ENCODE peak calls at places on chromosomes 16 and 17, in six cellular contexts. L, K, V, W, M and D are unnamed samples.

GRCh38 chr17:40561871-40562611 is 3.2 kb downstream of the CCR7 start:
- DNase-seq in L (no peak), K (no peak), V (peak; percentile 51), W (no peak), M (no peak), D (peak; percentile 74)

GRCh38 chr16:88514070-88514469 is 56.1 kb upstream of the ZC3H18 start:
- DNase-seq in L (no peak), K (no peak), V (no peak), W (no peak), M (no peak), D (no peak)

GRCh38 chr16:89958068-89958467 is 9.5 kb downstream of the DEF8 start:
- DNase-seq in L (no peak), K (no peak), V (peak; percentile 64), W (peak; percentile 18), M (no peak), D (no peak)

GRCh38 chr16:68737730-68738590 is 868 bp downstream of the CDH1 start:
- DNase-seq in L (peak; percentile 85), K (peak; percentile 60), V (no peak), W (no peak), M (peak; percentile 48), D (no peak)

GRCh38 chr17:48389903-48390302 is 40.1 kb downstream of the SKAP1 start:
- DNase-seq in L (no peak), K (no peak), V (no peak), W (no peak), M (no peak), D (no peak)

GRCh38 chr17:17606416-17607000 is 15.0 kb upstream of the PEMT start:
- DNase-seq in L (no peak), K (no peak), V (no peak), W (no peak), M (no peak), D (no peak)

GRCh38 chr16:58266336-58266735 is 28.5 kb downstream of the PRSS54 start:
- DNase-seq in L (no peak), K (no peak), V (no peak), W (no peak), M (no peak), D (no peak)

GRCh38 chr17:21371511-21372081 is 4.6 kb upstream of the KCNJ12 start:
- DNase-seq in L (no peak), K (no peak), V (no peak), W (no peak), M (no peak), D (no peak)

GRCh38 chr16:86244936-86245335 is 265.4 kb upstream of the FOXF1 start:
- DNase-seq in L (no peak), K (no peak), V (no peak), W (no peak), M (no peak), D (no peak)

GRCh38 chr17:63173903-63174302 is 207.9 kb downstream of the TANC2 start:
- DNase-seq in L (no peak), K (no peak), V (no peak), W (no peak), M (no peak), D (no peak)

GRCh38 chr16:65767125-65767524 is 599.4 kb upstream of the CDH5 start:
- DNase-seq in L (no peak), K (no peak), V (no peak), W (no peak), M (no peak), D (no peak)

GRCh38 chr16:57730771-57731730 is 4.5 kb upstream of the KATNB1 start:
- DNase-seq in L (no peak), K (no peak), V (no peak), W (no peak), M (no peak), D (no peak)

GRCh38 chr16:84546669-84547538 is 42.4 kb upstream of the MEAK7 start:
- DNase-seq in L (no peak), K (no peak), V (no peak), W (no peak), M (no peak), D (no peak)

GRCh38 chr17:63702223-63702577 is 2.3 kb upstream of the LIMD2 start:
- DNase-seq in L (no peak), K (no peak), V (peak; percentile 85), W (no peak), M (no peak), D (no peak)

GRCh38 chr17:69012895-69013805 is 47.6 kb downstream of the ABCA9 start:
- DNase-seq in L (no peak), K (no peak), V (no peak), W (peak; percentile 40), M (no peak), D (no peak)

GRCh38 chr17:74807925-74808324 is 31.8 kb upstream of the NAT9 start:
- DNase-seq in L (no peak), K (no peak), V (no peak), W (no peak), M (no peak), D (no peak)

GRCh38 chr17:55648086-55648485 is 74.6 kb downstream of the TMEM100 start:
- DNase-seq in L (no peak), K (no peak), V (no peak), W (peak; percentile 21), M (no peak), D (no peak)

GRCh38 chr16:80463776-80464175 is 77.0 kb upstream of the DYNLRB2 start:
- DNase-seq in L (no peak), K (no peak), V (no peak), W (no peak), M (no peak), D (no peak)

GRCh38 chr17:4548721-4549531 is 6.3 kb downstream of the MYBBP1A start:
- DNase-seq in L (no peak), K (peak; percentile 69), V (no peak), W (no peak), M (no peak), D (peak; percentile 10)

GRCh38 chr16:68179196-68179795 is 56.6 kb downstream of the ESRP2 start:
- DNase-seq in L (no peak), K (no peak), V (no peak), W (peak; percentile 40), M (no peak), D (no peak)

GRCh38 chr16:84434800-84435199 is 66.5 kb downstream of the ATP2C2 start:
- DNase-seq in L (no peak), K (no peak), V (no peak), W (no peak), M (no peak), D (no peak)

GRCh38 chr17:4409659-4410058 is 24.1 kb upstream of the SPNS3 start:
- DNase-seq in L (no peak), K (no peak), V (no peak), W (no peak), M (no peak), D (no peak)

GRCh38 chr16:85010931-85011845 is at the start of gene ZDHHC7:
- DNase-seq in L (peak; percentile 81), K (peak; percentile 66), V (peak; percentile 91), W (peak; percentile 92), M (peak; percentile 91), D (peak; percentile 92)

DNA sequence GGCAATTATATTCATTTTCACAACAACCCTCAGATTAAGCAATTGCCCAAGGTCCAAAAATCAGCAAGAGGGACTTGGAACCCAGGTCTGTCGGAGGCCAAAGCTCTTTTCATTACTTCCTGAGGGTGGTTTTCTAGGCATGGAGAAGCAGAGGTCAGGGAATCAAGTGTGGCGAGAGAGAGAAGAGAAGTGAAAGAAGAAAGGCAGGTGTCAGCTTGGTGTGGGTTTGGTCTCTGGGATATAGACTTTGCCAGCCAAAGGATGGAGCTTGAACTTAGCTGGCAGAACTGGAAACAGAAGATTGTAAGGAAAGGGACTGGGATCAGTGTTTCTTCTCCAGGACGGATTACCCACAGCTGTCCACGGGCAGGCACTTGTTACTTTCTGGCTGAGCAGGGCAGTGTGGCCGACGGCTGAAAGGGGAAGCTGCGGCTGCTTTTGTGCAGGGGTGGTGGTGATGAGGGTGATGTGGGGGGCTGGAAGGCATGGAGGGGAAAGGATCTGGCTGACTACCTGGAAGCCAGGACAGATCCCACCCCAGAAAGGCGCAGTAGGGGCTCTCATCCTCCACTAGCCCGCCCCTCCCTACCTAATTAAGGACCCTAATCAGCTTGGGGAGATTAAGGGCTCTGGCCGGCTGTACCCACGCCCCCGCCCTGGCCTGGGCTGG is at the start of gene GUCY2D:
- DNase-seq in L (no peak), K (no peak), V (no peak), W (no peak), M (no peak), D (no peak)
- H3K4me3 ChIP-seq in L (peak within 1 kb of the TSS; percentile 18), K (no peak within 1 kb of the TSS), V (peak within 1 kb of the TSS; percentile 19), W (no peak within 1 kb of the TSS), M (no peak within 1 kb of the TSS), D (peak within 1 kb of the TSS; percentile 35)

DNA sequence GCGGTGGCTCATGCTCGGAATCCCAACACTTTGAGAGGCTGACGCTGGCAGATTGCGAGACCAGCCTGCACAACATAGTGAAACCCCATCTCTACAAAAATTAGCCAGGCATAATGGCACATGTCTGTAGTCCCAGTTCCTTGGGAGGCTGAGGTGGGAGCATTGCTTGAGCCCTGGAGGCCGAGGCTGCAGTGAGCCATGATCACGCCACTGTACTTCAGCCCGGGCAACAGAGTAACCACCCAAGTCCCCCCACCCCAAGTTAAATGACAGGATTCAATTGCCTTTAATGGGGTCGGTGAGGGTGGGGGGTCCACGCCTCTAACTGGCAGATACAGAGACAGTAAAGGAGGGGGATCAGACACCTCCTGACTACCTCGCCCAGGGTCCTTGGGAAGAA is 44.9 kb downstream of the EMP2 start:
- DNase-seq in L (no peak), K (no peak), V (no peak), W (no peak), M (no peak), D (no peak)
- H3K36me3 ChIP-seq in L (no peaks in the 10 kb centered on the region), K (peaks cover 11% of the 10 kb centered on the region), V (no peaks in the 10 kb centered on the region), W (peaks cover 37% of the 10 kb centered on the region), M (no peaks in the 10 kb centered on the region), D (no peaks in the 10 kb centered on the region)

DNA sequence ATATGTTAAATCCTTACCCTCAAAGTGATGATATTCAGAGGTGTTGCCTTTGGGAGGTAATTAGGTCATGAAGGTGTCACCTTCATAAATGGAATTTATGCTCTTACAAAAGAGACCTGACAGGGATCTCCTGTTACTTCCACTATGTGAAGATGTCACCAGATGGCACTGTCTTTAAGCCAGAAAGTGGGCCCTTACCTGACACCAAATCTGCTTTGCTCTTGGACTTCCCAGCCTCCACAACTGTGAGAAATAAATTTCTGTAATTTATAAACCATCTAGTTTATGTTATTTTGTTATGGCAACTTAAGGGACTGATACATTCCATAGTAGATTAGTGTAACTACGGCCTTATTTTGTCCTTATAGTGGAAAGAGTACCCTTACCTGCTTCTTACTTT is 358.3 kb upstream of the SALL1 start:
- DNase-seq in L (no peak), K (no peak), V (no peak), W (no peak), M (no peak), D (no peak)
- TF ChIP-seq CTCF in L (no peak), K (no peak), V (no peak), W (no peak), M (no peak), D (no peak)

GRCh38 chr17:29119265-29119664 is 60.9 kb downstream of the MYO18A start:
- DNase-seq in L (no peak), K (no peak), V (no peak), W (no peak), M (no peak), D (no peak)

GRCh38 chr17:29115435-29115834 is 64.8 kb downstream of the MYO18A start:
- DNase-seq in L (no peak), K (no peak), V (no peak), W (no peak), M (no peak), D (no peak)

GRCh38 chr17:29117440-29117753 is 62.8 kb downstream of the MYO18A start:
- DNase-seq in L (no peak), K (no peak), V (no peak), W (no peak), M (no peak), D (no peak)

GRCh38 chr17:29115906-29116651 is 64.1 kb downstream of the MYO18A start:
- DNase-seq in L (no peak), K (peak; percentile 38), V (peak; percentile 35), W (peak; percentile 38), M (no peak), D (no peak)

GRCh38 chr17:29116652-29117439 is 63.4 kb downstream of the MYO18A start:
- DNase-seq in L (peak; percentile 59), K (peak; percentile 47), V (peak; percentile 70), W (peak; percentile 76), M (peak; percentile 66), D (peak; percentile 48)
- H3K4me3 ChIP-seq in L (no peak overlapping the region), K (no peak overlapping the region), V (no peak overlapping the region), W (no peak overlapping the region), M (no peak overlapping the region), D (no peak overlapping the region)